ENCODE peak calls at places on chromosomes 3 and 15, in nine cellular contexts. T is H9; K is A549; Q is midbrain; X is PC-3; P is fibroblast of lung; V is colonic mucosa; U is activated naive CD4-positive, alpha-beta T cell; L is bronchial epithelial cell. I is an unnamed sample.

GRCh38 chr3:49411550-49411967 is 217 bp downstream of the RHOA start:
- DNase-seq in T (no peak), K (no peak), Q (no peak), X (no peak), P (no peak), V (peak; percentile 60), U (peak; percentile 50), L (no peak), I (no peak)

GRCh38 chr15:96336643-96337353 is 6.3 kb downstream of the NR2F2 start:
- DNase-seq in T (no peak), K (no peak), Q (no peak), X (peak; percentile 57), P (peak; percentile 45), V (peak; percentile 43), U (no peak), L (no peak), I (no peak)

GRCh38 chr15:67998599-67999122 is 55.5 kb upstream of the PIAS1 start:
- DNase-seq in T (no peak), K (peak; percentile 57), Q (no peak), X (peak; percentile 85), P (peak; percentile 57), V (peak; percentile 81), U (no peak), L (peak; percentile 89), I (peak; percentile 54)

GRCh38 chr15:35308802-35309201 is 223.7 kb upstream of the NANOGP8 start:
- DNase-seq in T (no peak), K (peak; percentile 53), Q (no peak), X (peak; percentile 65), P (peak; percentile 95), V (peak; percentile 34), U (no peak), L (peak; percentile 31), I (peak; percentile 15)

GRCh38 chr3:159200176-159200575 is 398.3 kb downstream of the MFSD1 start:
- DNase-seq in T (no peak), K (no peak), Q (no peak), X (peak; percentile 60), P (peak; percentile 97), V (no peak), U (no peak), L (peak; percentile 59), I (peak; percentile 78)

GRCh38 chr3:182710557-182711157 is 82.6 kb upstream of the ATP11B start:
- DNase-seq in T (no peak), K (no peak), Q (no peak), X (peak; percentile 61), P (peak; percentile 13), V (no peak), U (no peak), L (peak; percentile 33), I (peak; percentile 29)

GRCh38 chr3:55645406-55645805 is 158.3 kb upstream of the WNT5A start:
- DNase-seq in T (no peak), K (no peak), Q (no peak), X (no peak), P (no peak), V (no peak), U (no peak), L (no peak), I (no peak)

GRCh38 chr3:134650431-134651346 is at the start of gene KY:
- DNase-seq in T (peak; percentile 73), K (peak; percentile 19), Q (peak; percentile 70), X (no peak), P (peak; percentile 60), V (no peak), U (no peak), L (peak; percentile 22), I (peak; percentile 4)

GRCh38 chr3:39150803-39151631 is 2.4 kb downstream of the CSRNP1 start:
- DNase-seq in T (peak; percentile 72), K (peak; percentile 88), Q (peak; percentile 61), X (peak; percentile 93), P (peak; percentile 98), V (peak; percentile 80), U (no peak), L (peak; percentile 85), I (peak; percentile 93)

GRCh38 chr3:152891678-152892077 is 56.7 kb downstream of the P2RY1 start:
- DNase-seq in T (no peak), K (no peak), Q (no peak), X (no peak), P (no peak), V (no peak), U (no peak), L (no peak), I (no peak)

GRCh38 chr3:128878556-128879124 is 780 bp upstream of the ACAD9 start:
- DNase-seq in T (no peak), K (no peak), Q (peak; percentile 15), X (peak; percentile 13), P (peak; percentile 72), V (peak; percentile 38), U (no peak), L (peak; percentile 76), I (peak; percentile 61)

I was measured in renal cortical epithelial cell.